ENCODE peak calls at places on chromosome 13, in seven cellular contexts. W is endothelial cell of umbilical vein, C is fibroblast of mammary gland, A is AG04449, J is cardiac fibroblast, P is AG09309, Q is adrenal gland. O is an unnamed sample.

GRCh38 chr13:27137759-27138158 is 33.9 kb downstream of the USP12 start:
- DNase-seq in W (no peak), C (no peak), A (no peak), J (no peak), P (no peak), Q (no peak), O (peak)

GRCh38 chr13:41059896-41060722 is 1.2 kb upstream of the WBP4 start:
- DNase-seq in W (peak), C (peak), A (no peak), J (peak), P (peak), Q (peak), O (peak)

GRCh38 chr13:47226516-47226915 is 329.7 kb upstream of the HTR2A start:
- DNase-seq in W (no peak), C (peak), A (no peak), J (peak), P (no peak), Q (no peak), O (no peak)

GRCh38 chr13:59946924-59947323 is 216.8 kb downstream of the DIAPH3 start:
- DNase-seq in W (peak), C (peak), A (no peak), J (peak), P (peak), Q (no peak), O (peak)

GRCh38 chr13:26133851-26134250 is 82.0 kb upstream of the SHISA2 start:
- DNase-seq in W (no peak), C (no peak), A (no peak), J (peak), P (no peak), Q (no peak), O (no peak)

GRCh38 chr13:49890376-49890775 is 45.8 kb downstream of the SPRYD7 start:
- DNase-seq in W (no peak), C (no peak), A (no peak), J (no peak), P (no peak), Q (no peak), O (no peak)

GRCh38 chr13:94228781-94229180 is 250.7 kb downstream of the DCT start:
- DNase-seq in W (no peak), C (peak), A (no peak), J (peak), P (peak), Q (no peak), O (no peak)

GRCh38 chr13:45373116-45373606 is 32.2 kb upstream of the TPT1 start:
- DNase-seq in W (no peak), C (no peak), A (no peak), J (no peak), P (no peak), Q (no peak), O (no peak)

GRCh38 chr13:37615271-37615670 is 16.7 kb upstream of the POSTN start:
- DNase-seq in W (no peak), C (no peak), A (no peak), J (no peak), P (no peak), Q (no peak), O (no peak)

GRCh38 chr13:110880627-110881026 is 34.2 kb downstream of the ANKRD10 start:
- DNase-seq in W (no peak), C (no peak), A (no peak), J (no peak), P (no peak), Q (no peak), O (no peak)

GRCh38 chr13:73960474-73960873 is 173.7 kb downstream of the KLF12 start:
- DNase-seq in W (no peak), C (no peak), A (no peak), J (no peak), P (no peak), Q (no peak), O (no peak)

GRCh38 chr13:41137951-41138350 is 5.3 kb upstream of the KBTBD6 start:
- DNase-seq in W (no peak), C (peak), A (no peak), J (peak), P (no peak), Q (no peak), O (peak)

GRCh38 chr13:104571161-104571889 is 1505.1 kb upstream of the SLC10A2 start:
- DNase-seq in W (peak), C (peak), A (peak), J (peak), P (no peak), Q (peak), O (peak)

GRCh38 chr13:22961835-22962537 is 218.8 kb upstream of the SGCG start:
- DNase-seq in W (no peak), C (no peak), A (no peak), J (no peak), P (no peak), Q (no peak), O (no peak)

GRCh38 chr13:37510441-37510840 is 88.1 kb downstream of the POSTN start:
- DNase-seq in W (no peak), C (no peak), A (no peak), J (no peak), P (no peak), Q (no peak), O (no peak)

GRCh38 chr13:98403076-98403475 is 173.8 kb downstream of the STK24 start:
- DNase-seq in W (no peak), C (no peak), A (no peak), J (no peak), P (no peak), Q (no peak), O (no peak)

GRCh38 chr13:98406475-98406874 is 170.4 kb downstream of the STK24 start:
- DNase-seq in W (no peak), C (no peak), A (no peak), J (no peak), P (no peak), Q (no peak), O (no peak)

GRCh38 chr13:98406971-98407370 is 169.9 kb downstream of the STK24 start:
- DNase-seq in W (no peak), C (no peak), A (no peak), J (no peak), P (no peak), Q (no peak), O (no peak)

GRCh38 chr13:98405690-98406344 is 171.1 kb downstream of the STK24 start:
- DNase-seq in W (no peak), C (no peak), A (no peak), J (no peak), P (no peak), Q (no peak), O (no peak)

DNA sequence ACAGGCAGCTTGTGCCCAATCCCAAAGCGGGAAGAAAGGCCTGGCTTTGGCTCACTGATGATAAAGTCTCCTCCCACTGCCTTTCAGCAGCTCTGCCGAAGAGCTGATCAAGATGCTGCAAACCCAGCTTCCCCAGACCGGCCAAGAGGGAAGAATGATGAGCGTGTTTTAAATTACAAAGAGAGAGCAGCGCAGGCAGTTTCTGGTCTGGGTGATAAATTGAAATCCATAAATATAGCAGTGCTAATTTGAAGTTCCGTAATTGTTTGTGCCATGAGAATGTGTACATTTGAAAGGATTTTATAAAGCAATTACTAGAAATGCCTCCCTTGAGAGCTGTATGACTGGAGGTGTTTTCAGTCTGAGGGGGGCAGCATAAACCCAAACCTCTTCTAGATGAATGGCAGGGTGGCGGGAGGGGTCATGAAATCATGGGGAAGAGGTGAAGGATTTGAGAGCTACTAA is 171.8 kb downstream of the STK24 start:
- DNase-seq in W (no peak), C (peak), A (no peak), J (no peak), P (no peak), Q (no peak), O (peak)
- TF ChIP-seq CTCF in W (no peak), C (no peak), A (no peak), J (no peak), P (no peak), Q (no peak), O (no peak)

GRCh38 chr13:50911051-50911690 is 1.6 kb downstream of the RNASEH2B start:
- DNase-seq in W (peak), C (peak), A (no peak), J (peak), P (no peak), Q (no peak), O (peak)
- H3K4me3 ChIP-seq in W (no peak), C (peak), A (peak), J (peak), P (no peak), Q (peak), O (no peak)

DNA sequence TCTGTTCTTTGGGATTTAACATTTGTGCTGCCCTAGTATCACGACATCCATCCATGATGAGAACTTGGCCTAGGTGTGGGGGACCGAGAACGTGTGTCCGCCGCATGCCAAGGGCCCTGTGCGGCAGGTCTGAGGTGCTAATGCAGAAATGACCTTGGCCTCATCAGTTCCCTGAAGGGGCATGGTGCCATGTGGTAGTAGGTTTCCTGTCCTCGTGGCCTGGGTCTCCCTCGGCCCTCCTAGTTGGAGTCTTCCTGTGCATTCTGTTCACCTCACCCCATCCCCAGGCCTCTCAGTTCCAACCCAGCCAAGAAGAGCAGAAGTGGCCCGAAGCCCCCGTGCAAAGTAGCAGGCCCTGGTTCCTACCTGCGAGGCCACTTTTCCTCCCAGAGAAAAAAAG is 59.8 kb downstream of the GGACT start:
- DNase-seq in W (no peak), C (no peak), A (no peak), J (no peak), P (no peak), Q (no peak), O (no peak)
- TF ChIP-seq CTCF in W (no peak), C (no peak), A (no peak), J (no peak), P (no peak), Q (no peak), O (no peak)

DNA sequence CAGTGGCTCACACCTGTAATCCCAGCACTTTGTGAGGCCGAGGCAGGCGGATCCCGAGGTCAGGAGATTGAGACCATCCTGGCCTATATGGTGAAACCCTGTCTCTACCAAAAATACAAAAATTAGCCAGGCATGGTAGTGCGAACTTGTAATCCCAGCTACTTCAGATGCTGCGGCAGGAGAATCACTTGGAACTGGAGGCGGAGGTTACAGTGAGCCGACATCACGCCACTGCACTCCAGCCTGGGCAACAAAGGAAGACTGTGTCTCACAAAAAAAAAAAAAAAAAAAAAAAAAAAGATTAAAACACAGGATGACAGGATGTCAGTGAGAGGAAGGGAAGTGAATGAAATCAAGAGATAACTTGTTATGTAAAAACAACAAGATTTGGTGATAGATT is 1158.5 kb downstream of the PCDH9 start:
- DNase-seq in W (no peak), C (no peak), A (no peak), J (no peak), P (no peak), Q (no peak), O (no peak)
- H3K4me3 ChIP-seq in W (no peak), C (no peak), A (no peak), J (no peak), P (no peak), Q (no peak), O (no peak)

DNA sequence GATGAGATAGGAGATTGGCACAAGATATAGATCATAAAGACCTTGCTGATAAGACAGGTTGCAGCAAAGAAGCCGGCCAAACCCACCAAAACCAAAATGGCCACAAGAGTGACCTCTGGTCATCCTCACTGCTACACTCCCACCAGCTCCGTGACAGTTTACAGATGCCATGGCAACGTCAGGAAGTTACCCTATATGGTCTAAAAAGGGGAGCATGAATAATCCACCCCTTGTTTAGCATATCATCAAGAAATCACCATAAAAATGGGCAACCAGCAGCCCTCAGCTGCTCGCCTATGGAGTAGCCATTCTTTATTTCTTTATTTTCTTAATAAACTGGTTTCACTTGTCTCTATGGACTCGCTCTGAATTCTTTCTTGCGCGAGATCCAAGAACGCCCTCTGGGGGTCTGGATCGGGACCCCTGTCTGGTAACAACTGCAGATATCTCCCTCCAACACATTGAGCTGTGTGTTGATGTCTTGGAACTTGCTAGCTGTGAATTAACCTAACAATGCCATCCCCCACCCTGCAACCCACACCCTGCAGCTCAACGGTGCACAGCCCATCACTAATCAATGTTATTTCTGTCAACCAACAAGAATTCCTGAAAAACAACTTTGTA is 27.1 kb upstream of the GRTP1 start:
- DNase-seq in W (no peak), C (no peak), A (no peak), J (no peak), P (no peak), Q (no peak), O (no peak)
- TF ChIP-seq CTCF in W (no peak), C (no peak), A (no peak), J (no peak), P (no peak), Q (no peak), O (peak)

GRCh38 chr13:71861769-71862168 is 5.2 kb downstream of the DACH1 start:
- DNase-seq in W (no peak), C (no peak), A (no peak), J (no peak), P (no peak), Q (no peak), O (no peak)
- H3K4me3 ChIP-seq in W (no peak), C (no peak), A (no peak), J (no peak), P (no peak), Q (no peak), O (no peak)

GRCh38 chr13:53778937-53779336 is 750.3 kb downstream of the OLFM4 start:
- DNase-seq in W (no peak), C (no peak), A (no peak), J (no peak), P (no peak), Q (no peak), O (no peak)
- TF ChIP-seq CTCF in W (no peak), C (no peak), A (no peak), J (no peak), P (no peak), Q (no peak), O (no peak)